ENCODE peak calls at places on chromosomes 4 and X, in seven cellular contexts. S, Z, N, T, G, L and C are unnamed samples.

GRCh38 chrX:405149-405548 is 18.4 kb upstream of the PPP2R3B start:
- DNase-seq in S (no peak), Z (no peak), N (no peak), T (no peak), G (no peak), L (no peak), C (no peak)

GRCh38 chr4:155900402-155900801 is 3.1 kb upstream of the TDO2 start:
- DNase-seq in S (peak), Z (no peak), N (no peak), T (no peak), G (no peak), L (no peak), C (peak)

GRCh38 chr4:153257151-153257620 is 52.9 kb downstream of the TRIM2 start:
- DNase-seq in S (peak), Z (peak), N (no peak), T (peak), G (no peak), L (peak), C (no peak)

GRCh38 chr4:95522682-95523410 is 25.9 kb downstream of the UNC5C start:
- DNase-seq in S (no peak), Z (no peak), N (no peak), T (no peak), G (no peak), L (no peak), C (no peak)

GRCh38 chrX:151745651-151746050 is 11.1 kb downstream of the CNGA2 start:
- DNase-seq in S (no peak), Z (no peak), N (no peak), T (no peak), G (no peak), L (no peak), C (no peak)

GRCh38 chrX:100895365-100896075 is 21.4 kb upstream of the NOX1 start:
- DNase-seq in S (peak), Z (peak), N (peak), T (peak), G (no peak), L (peak), C (peak)

GRCh38 chr4:184693056-184693455 is 40.8 kb downstream of the CENPU start:
- DNase-seq in S (no peak), Z (no peak), N (no peak), T (no peak), G (no peak), L (no peak), C (peak)

GRCh38 chr4:3250956-3251690 is 2.2 kb downstream of the MSANTD1 start:
- DNase-seq in S (no peak), Z (no peak), N (no peak), T (peak), G (no peak), L (no peak), C (no peak)

GRCh38 chrX:1248381-1249061 is 20.1 kb upstream of the CSF2RA start:
- DNase-seq in S (no peak), Z (peak), N (no peak), T (peak), G (no peak), L (peak), C (no peak)

GRCh38 chrX:47321386-47321785 is 49.0 kb upstream of the ZNF157 start:
- DNase-seq in S (peak), Z (no peak), N (no peak), T (peak), G (peak), L (peak), C (peak)

GRCh38 chrX:40938418-40938817 is 146.8 kb upstream of the USP9X start:
- DNase-seq in S (no peak), Z (no peak), N (peak), T (no peak), G (no peak), L (no peak), C (no peak)

GRCh38 chr4:87875187-87875586 is 42.4 kb downstream of the MEPE start:
- DNase-seq in S (no peak), Z (no peak), N (no peak), T (no peak), G (no peak), L (no peak), C (no peak)

GRCh38 chr4:11197942-11198341 is 230.8 kb downstream of the HS3ST1 start:
- DNase-seq in S (no peak), Z (no peak), N (no peak), T (no peak), G (no peak), L (no peak), C (no peak)

GRCh38 chr4:74619931-74620702 is 174.2 kb downstream of the BTC start:
- DNase-seq in S (no peak), Z (no peak), N (no peak), T (no peak), G (no peak), L (no peak), C (no peak)

GRCh38 chrX:40012039-40012799 is 85.5 kb downstream of the BCOR start:
- DNase-seq in S (no peak), Z (no peak), N (no peak), T (no peak), G (no peak), L (peak), C (no peak)

GRCh38 chr4:143488684-143489083 is 24.8 kb upstream of the SMARCA5 start:
- DNase-seq in S (no peak), Z (no peak), N (peak), T (peak), G (no peak), L (no peak), C (no peak)

GRCh38 chrX:139890991-139891700 is 41.7 kb downstream of the ATP11C start:
- DNase-seq in S (no peak), Z (no peak), N (no peak), T (no peak), G (no peak), L (no peak), C (no peak)

GRCh38 chr4:177605252-177605651 is 163.0 kb upstream of the AGA start:
- DNase-seq in S (no peak), Z (no peak), N (no peak), T (no peak), G (no peak), L (no peak), C (no peak)

GRCh38 chrX:44951572-44952067 is 78.6 kb downstream of the KDM6A start:
- DNase-seq in S (no peak), Z (no peak), N (no peak), T (no peak), G (no peak), L (no peak), C (no peak)

GRCh38 chrX:103092942-103093341 is at the start of gene NXF3:
- DNase-seq in S (no peak), Z (no peak), N (peak), T (no peak), G (no peak), L (no peak), C (no peak)

GRCh38 chrX:112083624-112084326 is 1.2 kb upstream of the TRPC5 start:
- DNase-seq in S (no peak), Z (no peak), N (no peak), T (no peak), G (no peak), L (peak), C (no peak)